ENCODE peak calls at places on chromosomes 7 and 10, in five cellular contexts. One of them, this sample, is unnamed.

GRCh38 chr7:72493850-72494661 is 81.9 kb upstream of the CALN1 start:
- DNase-seq in MM.1S: peak; percentile 66
- DNase-seq in K562: peak; percentile 58
- DNase-seq in H9: peak; percentile 75
- DNase-seq in mammary epithelial cell: peak; percentile 42
- DNase-seq in this sample: peak; percentile 76

GRCh38 chr7:117158941-117159705 is 163.7 kb downstream of the WNT2 start:
- DNase-seq in K562: no peak
- DNase-seq in H9: no peak
- DNase-seq in MM.1S: no peak
- DNase-seq in mammary epithelial cell: no peak
- DNase-seq in this sample: no peak

GRCh38 chr10:117994771-117995170 is 52.0 kb downstream of the RAB11FIP2 start:
- DNase-seq in MM.1S: no peak
- DNase-seq in mammary epithelial cell: no peak
- DNase-seq in H9: no peak
- DNase-seq in K562: no peak
- DNase-seq in this sample: no peak

GRCh38 chr7:13615679-13616078 is 373.8 kb downstream of the ETV1 start:
- DNase-seq in K562: no peak
- DNase-seq in H9: no peak
- DNase-seq in MM.1S: no peak
- DNase-seq in mammary epithelial cell: no peak
- DNase-seq in this sample: no peak

GRCh38 chr10:52459097-52459496 is 145.0 kb downstream of the DKK1 start:
- DNase-seq in MM.1S: no peak
- DNase-seq in K562: no peak
- DNase-seq in mammary epithelial cell: no peak
- DNase-seq in H9: no peak
- DNase-seq in this sample: peak; percentile 86

GRCh38 chr10:86700851-86701617 is 32.7 kb downstream of the LDB3 start:
- DNase-seq in K562: no peak
- DNase-seq in MM.1S: no peak
- DNase-seq in H9: no peak
- DNase-seq in mammary epithelial cell: no peak
- DNase-seq in this sample: no peak

GRCh38 chr10:84599254-84599653 is 270.9 kb downstream of the CCSER2 start:
- DNase-seq in MM.1S: no peak
- DNase-seq in mammary epithelial cell: no peak
- DNase-seq in K562: no peak
- DNase-seq in H9: no peak
- DNase-seq in this sample: no peak

GRCh38 chr10:95920798-95921426 is 13.1 kb downstream of the CC2D2B start:
- DNase-seq in H9: peak; percentile 33
- DNase-seq in MM.1S: no peak
- DNase-seq in K562: no peak
- DNase-seq in mammary epithelial cell: no peak
- DNase-seq in this sample: no peak

GRCh38 chr10:52198540-52198939 is 115.5 kb upstream of the DKK1 start:
- DNase-seq in K562: no peak
- DNase-seq in H9: no peak
- DNase-seq in mammary epithelial cell: peak; percentile 1
- DNase-seq in MM.1S: no peak
- DNase-seq in this sample: no peak

GRCh38 chr7:122637799-122638198 is 61.1 kb downstream of the RNF133 start:
- DNase-seq in K562: no peak
- DNase-seq in H9: no peak
- DNase-seq in mammary epithelial cell: no peak
- DNase-seq in MM.1S: no peak
- DNase-seq in this sample: no peak

GRCh38 chr10:97718659-97719142 is 5.2 kb downstream of the MARVELD1 start:
- DNase-seq in H9: no peak
- DNase-seq in K562: no peak
- DNase-seq in mammary epithelial cell: peak; percentile 97
- DNase-seq in MM.1S: no peak
- DNase-seq in this sample: peak; percentile 95

GRCh38 chr7:37977243-37977642 is 56.8 kb downstream of the EPDR1 start:
- DNase-seq in MM.1S: no peak
- DNase-seq in K562: no peak
- DNase-seq in H9: no peak
- DNase-seq in mammary epithelial cell: peak; percentile 40
- DNase-seq in this sample: peak; percentile 83

GRCh38 chr7:159035571-159036073 is 109.0 kb downstream of the VIPR2 start:
- DNase-seq in H9: peak; percentile 27
- DNase-seq in K562: no peak
- DNase-seq in MM.1S: no peak
- DNase-seq in mammary epithelial cell: no peak
- DNase-seq in this sample: no peak

GRCh38 chr10:102796407-102797176 is 40.6 kb downstream of the CYP17A1 start:
- DNase-seq in mammary epithelial cell: no peak
- DNase-seq in K562: no peak
- DNase-seq in MM.1S: peak; percentile 96
- DNase-seq in H9: no peak
- DNase-seq in this sample: no peak

GRCh38 chr10:17256026-17256425 is 28.0 kb downstream of the VIM start:
- DNase-seq in K562: no peak
- DNase-seq in mammary epithelial cell: no peak
- DNase-seq in MM.1S: no peak
- DNase-seq in H9: no peak
- DNase-seq in this sample: no peak

GRCh38 chr7:104137971-104138370 is 69.8 kb downstream of the ORC5 start:
- DNase-seq in H9: peak; percentile 31
- DNase-seq in MM.1S: no peak
- DNase-seq in mammary epithelial cell: peak; percentile 3
- DNase-seq in K562: no peak
- DNase-seq in this sample: peak; percentile 51

GRCh38 chr10:129322872-129323271 is 144.2 kb upstream of the MGMT start:
- DNase-seq in MM.1S: no peak
- DNase-seq in mammary epithelial cell: no peak
- DNase-seq in K562: no peak
- DNase-seq in H9: no peak
- DNase-seq in this sample: no peak

GRCh38 chr10:129323311-129323710 is 143.7 kb upstream of the MGMT start:
- DNase-seq in H9: no peak
- DNase-seq in K562: no peak
- DNase-seq in mammary epithelial cell: no peak
- DNase-seq in MM.1S: no peak
- DNase-seq in this sample: no peak

GRCh38 chr10:129321727-129322126 is 145.3 kb upstream of the MGMT start:
- DNase-seq in MM.1S: no peak
- DNase-seq in H9: no peak
- DNase-seq in mammary epithelial cell: no peak
- DNase-seq in K562: no peak
- DNase-seq in this sample: no peak

GRCh38 chr10:129325893-129326292 is 141.1 kb upstream of the MGMT start:
- DNase-seq in H9: no peak
- DNase-seq in K562: no peak
- DNase-seq in mammary epithelial cell: no peak
- DNase-seq in MM.1S: no peak
- DNase-seq in this sample: no peak

DNA sequence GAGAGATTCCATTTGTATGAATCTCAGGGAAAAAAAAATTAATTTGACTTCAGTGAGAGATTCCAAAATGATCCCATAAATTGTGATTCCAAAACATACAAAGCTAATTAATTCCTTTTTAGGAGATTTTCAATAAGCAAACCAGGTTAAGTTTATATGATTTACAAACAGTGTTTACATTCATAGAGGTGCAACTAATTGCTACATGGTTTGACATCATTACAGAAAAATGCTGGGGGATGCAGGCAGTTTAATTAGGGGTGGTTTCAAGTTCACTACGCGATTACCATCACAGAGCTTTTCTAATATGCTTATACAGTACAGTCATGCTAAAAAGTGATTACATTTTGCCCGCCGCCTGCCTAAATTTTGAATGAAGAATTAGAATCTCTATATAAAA is 143.2 kb upstream of the MGMT start:
- DNase-seq in mammary epithelial cell: no peak
- DNase-seq in MM.1S: no peak
- DNase-seq in H9: no peak
- DNase-seq in K562: no peak
- DNase-seq in this sample: no peak
- H3K9ac ChIP-seq in mammary epithelial cell: no peak overlapping the region
- H3K9ac ChIP-seq in MM.1S: no peak overlapping the region
- H3K9ac ChIP-seq in H9: no peak overlapping the region
- H3K9ac ChIP-seq in K562: no peak overlapping the region
- H3K9ac ChIP-seq in this sample: no peak overlapping the region

GRCh38 chr10:34629120-34629519 is 186.0 kb downstream of the PARD3 start:
- DNase-seq in H9: no peak
- DNase-seq in K562: no peak
- DNase-seq in MM.1S: no peak
- DNase-seq in mammary epithelial cell: no peak
- DNase-seq in this sample: no peak

GRCh38 chr10:34628174-34628802 is 186.8 kb downstream of the PARD3 start:
- DNase-seq in MM.1S: no peak
- DNase-seq in H9: no peak
- DNase-seq in K562: peak; percentile 74
- DNase-seq in mammary epithelial cell: no peak
- DNase-seq in this sample: no peak

GRCh38 chr10:34626158-34626557 is 188.9 kb downstream of the PARD3 start:
- DNase-seq in mammary epithelial cell: no peak
- DNase-seq in MM.1S: no peak
- DNase-seq in H9: no peak
- DNase-seq in K562: no peak
- DNase-seq in this sample: no peak

GRCh38 chr10:34627741-34628140 is 187.4 kb downstream of the PARD3 start:
- DNase-seq in MM.1S: no peak
- DNase-seq in H9: no peak
- DNase-seq in mammary epithelial cell: no peak
- DNase-seq in K562: no peak
- DNase-seq in this sample: no peak

GRCh38 chr10:34627331-34627730 is 187.8 kb downstream of the PARD3 start:
- DNase-seq in H9: no peak
- DNase-seq in MM.1S: no peak
- DNase-seq in mammary epithelial cell: no peak
- DNase-seq in K562: no peak
- DNase-seq in this sample: no peak
- H2AFZ ChIP-seq in H9: no peak overlapping the region
- H2AFZ ChIP-seq in MM.1S: no peak overlapping the region
- H2AFZ ChIP-seq in mammary epithelial cell: no peak overlapping the region
- H2AFZ ChIP-seq in K562: no peak overlapping the region
- H2AFZ ChIP-seq in this sample: no peak overlapping the region

GRCh38 chr7:121330053-121330833 is 1.4 kb downstream of the WNT16 start:
- DNase-seq in H9: peak; percentile 50
- DNase-seq in K562: peak; percentile 57
- DNase-seq in MM.1S: no peak
- DNase-seq in mammary epithelial cell: no peak
- DNase-seq in this sample: no peak

GRCh38 chr7:121331048-121331447 is 2.2 kb downstream of the WNT16 start:
- DNase-seq in H9: no peak
- DNase-seq in K562: no peak
- DNase-seq in mammary epithelial cell: no peak
- DNase-seq in MM.1S: no peak
- DNase-seq in this sample: no peak

GRCh38 chr7:121329460-121330052 is 756 bp downstream of the WNT16 start:
- DNase-seq in mammary epithelial cell: peak; percentile 37
- DNase-seq in MM.1S: peak; percentile 83
- DNase-seq in K562: no peak
- DNase-seq in H9: peak; percentile 74
- DNase-seq in this sample: no peak

GRCh38 chr7:121328508-121329459 is at the start of gene WNT16:
- DNase-seq in K562: peak; percentile 82
- DNase-seq in H9: peak; percentile 90
- DNase-seq in mammary epithelial cell: no peak
- DNase-seq in MM.1S: no peak
- DNase-seq in this sample: no peak

GRCh38 chr7:121331574-121331973 is 2.8 kb downstream of the WNT16 start:
- DNase-seq in MM.1S: no peak
- DNase-seq in K562: no peak
- DNase-seq in H9: no peak
- DNase-seq in mammary epithelial cell: no peak
- DNase-seq in this sample: no peak
- H3K9ac ChIP-seq in MM.1S: no peak overlapping the region
- H3K9ac ChIP-seq in K562: no peak overlapping the region
- H3K9ac ChIP-seq in H9: no peak overlapping the region
- H3K9ac ChIP-seq in mammary epithelial cell: no peak overlapping the region
- H3K9ac ChIP-seq in this sample: no peak overlapping the region

GRCh38 chr7:148761499-148762278 is 63.0 kb downstream of the CUL1 start:
- DNase-seq in H9: no peak
- DNase-seq in K562: no peak
- DNase-seq in mammary epithelial cell: no peak
- DNase-seq in MM.1S: no peak
- DNase-seq in this sample: no peak

DNA sequence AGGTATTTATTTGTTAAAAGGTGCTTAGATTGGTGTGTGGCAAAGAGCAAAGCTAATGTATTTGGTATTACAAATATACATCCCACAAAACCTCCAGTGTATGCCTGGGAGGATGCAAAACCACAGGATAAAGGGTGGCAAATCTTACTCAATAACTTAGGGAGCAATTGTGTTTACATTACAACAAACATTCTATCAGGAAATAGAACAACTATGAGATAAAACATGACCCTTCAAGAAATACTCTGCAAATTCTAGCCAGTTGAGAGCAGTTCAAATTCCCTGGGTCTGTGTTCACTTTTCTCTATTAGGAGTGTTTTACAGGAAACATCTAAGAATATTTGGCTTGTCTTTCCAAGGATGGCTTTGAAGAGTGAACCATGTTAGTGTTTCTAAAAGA is 64.9 kb downstream of the CUL1 start:
- DNase-seq in mammary epithelial cell: no peak
- DNase-seq in H9: no peak
- DNase-seq in K562: no peak
- DNase-seq in MM.1S: no peak
- DNase-seq in this sample: no peak
- H2AFZ ChIP-seq in mammary epithelial cell: no peak overlapping the region
- H2AFZ ChIP-seq in H9: no peak overlapping the region
- H2AFZ ChIP-seq in K562: no peak overlapping the region
- H2AFZ ChIP-seq in MM.1S: no peak overlapping the region
- H2AFZ ChIP-seq in this sample: no peak overlapping the region

DNA sequence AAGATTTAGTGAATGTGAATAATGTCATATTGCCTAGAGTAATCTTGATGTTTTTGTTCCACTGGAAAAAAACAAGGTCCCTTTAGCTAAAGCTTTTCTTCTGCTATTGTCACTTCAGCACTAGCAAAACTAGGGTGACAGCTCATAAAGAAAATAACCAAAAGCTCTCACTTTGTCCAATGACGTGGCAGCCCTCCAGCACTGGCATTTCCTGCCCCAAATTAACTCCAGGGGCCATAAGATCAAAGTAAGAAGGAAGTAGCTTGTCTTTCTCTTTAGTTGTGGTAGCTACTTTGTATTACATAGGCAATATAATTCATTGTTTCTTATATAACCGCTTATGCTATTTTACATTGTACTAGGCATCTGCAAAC is 47.3 kb downstream of the LRRN3 start:
- DNase-seq in K562: no peak
- DNase-seq in mammary epithelial cell: peak; percentile 55
- DNase-seq in MM.1S: peak; percentile 66
- DNase-seq in H9: no peak
- DNase-seq in this sample: peak; percentile 58
- H3K9ac ChIP-seq in K562: no peak overlapping the region
- H3K9ac ChIP-seq in mammary epithelial cell: no peak overlapping the region
- H3K9ac ChIP-seq in MM.1S: no peak overlapping the region
- H3K9ac ChIP-seq in H9: no peak overlapping the region
- H3K9ac ChIP-seq in this sample: no peak overlapping the region

DNA sequence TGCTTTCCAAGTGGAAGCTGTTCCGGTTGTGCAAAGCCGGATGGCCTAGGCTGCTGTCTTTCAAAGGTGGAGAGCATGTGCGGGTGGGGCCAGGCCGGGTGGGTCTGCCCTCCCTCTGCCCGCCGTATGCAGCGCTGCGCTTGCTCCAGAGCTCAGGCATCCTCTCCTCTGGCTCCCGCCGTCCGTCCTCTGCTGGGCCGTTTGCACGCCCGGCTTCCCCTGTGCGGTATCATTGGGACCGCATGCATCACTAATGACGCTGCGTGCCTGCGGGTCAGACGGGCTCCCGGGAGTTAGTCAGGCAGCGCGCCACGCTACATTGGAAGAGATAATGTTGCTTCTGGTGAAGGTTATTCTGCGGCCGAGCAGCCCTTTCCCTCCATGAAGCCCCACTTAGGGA is 318.3 kb downstream of the WDR37 start:
- DNase-seq in MM.1S: no peak
- DNase-seq in H9: no peak
- DNase-seq in mammary epithelial cell: no peak
- DNase-seq in K562: no peak
- DNase-seq in this sample: no peak
- H2AFZ ChIP-seq in MM.1S: no peak overlapping the region
- H2AFZ ChIP-seq in H9: no peak overlapping the region
- H2AFZ ChIP-seq in mammary epithelial cell: no peak overlapping the region
- H2AFZ ChIP-seq in K562: no peak overlapping the region
- H2AFZ ChIP-seq in this sample: no peak overlapping the region